ENCODE peak calls at places on chromosomes 3 and 15, in ten cellular contexts. Q is WTC11, Z is H1, F is HepG2, M is endothelial cell of umbilical vein, B is HCT116, I is NB4, W is SK-N-SH, K is GM12878, E is K562. U is an unnamed sample.

GRCh38 chr15:29890761-29891457 is 68.6 kb upstream of the TJP1 start:
- DNase-seq in Q (no peak), Z (no peak), F (no peak), M (no peak), B (no peak), I (no peak), W (no peak), K (peak; percentile 2), E (no peak), U (no peak)

GRCh38 chr3:40780341-40780800 is 255.6 kb downstream of the ZNF621 start:
- DNase-seq in Q (no peak), Z (no peak), F (peak; percentile 46), M (peak; percentile 8), B (no peak), I (no peak), W (no peak), K (no peak), E (no peak), U (no peak)

GRCh38 chr15:51724199-51724598 is 13.3 kb downstream of the LYSMD2 start:
- DNase-seq in Q (no peak), Z (no peak), F (no peak), M (no peak), B (no peak), I (no peak), W (no peak), K (no peak), E (no peak), U (no peak)

GRCh38 chr15:51227967-51228783 is 110.2 kb downstream of the CYP19A1 start:
- DNase-seq in Q (no peak), Z (no peak), F (peak; percentile 24), M (peak; percentile 60), B (peak; percentile 54), I (peak; percentile 91), W (no peak), K (peak; percentile 76), E (peak; percentile 86), U (peak; percentile 72)

GRCh38 chr15:35698978-35699377 is 153.0 kb upstream of the DPH6 start:
- DNase-seq in Q (no peak), Z (no peak), F (no peak), M (no peak), B (no peak), I (no peak), W (no peak), K (no peak), E (no peak), U (no peak)

GRCh38 chr3:124878561-124879394 is 8.4 kb downstream of the ITGB5 start:
- DNase-seq in Q (no peak), Z (no peak), F (peak; percentile 93), M (peak; percentile 94), B (peak; percentile 89), I (no peak), W (no peak), K (no peak), E (peak; percentile 77), U (peak; percentile 98)

GRCh38 chr3:147937891-147938290 is 528.7 kb downstream of the ZIC1 start:
- DNase-seq in Q (no peak), Z (no peak), F (no peak), M (no peak), B (no peak), I (no peak), W (no peak), K (no peak), E (no peak), U (no peak)

GRCh38 chr3:78647735-78648134 is 1120.1 kb downstream of the ROBO1 start:
- DNase-seq in Q (no peak), Z (no peak), F (no peak), M (no peak), B (no peak), I (no peak), W (no peak), K (no peak), E (no peak), U (no peak)

DNA sequence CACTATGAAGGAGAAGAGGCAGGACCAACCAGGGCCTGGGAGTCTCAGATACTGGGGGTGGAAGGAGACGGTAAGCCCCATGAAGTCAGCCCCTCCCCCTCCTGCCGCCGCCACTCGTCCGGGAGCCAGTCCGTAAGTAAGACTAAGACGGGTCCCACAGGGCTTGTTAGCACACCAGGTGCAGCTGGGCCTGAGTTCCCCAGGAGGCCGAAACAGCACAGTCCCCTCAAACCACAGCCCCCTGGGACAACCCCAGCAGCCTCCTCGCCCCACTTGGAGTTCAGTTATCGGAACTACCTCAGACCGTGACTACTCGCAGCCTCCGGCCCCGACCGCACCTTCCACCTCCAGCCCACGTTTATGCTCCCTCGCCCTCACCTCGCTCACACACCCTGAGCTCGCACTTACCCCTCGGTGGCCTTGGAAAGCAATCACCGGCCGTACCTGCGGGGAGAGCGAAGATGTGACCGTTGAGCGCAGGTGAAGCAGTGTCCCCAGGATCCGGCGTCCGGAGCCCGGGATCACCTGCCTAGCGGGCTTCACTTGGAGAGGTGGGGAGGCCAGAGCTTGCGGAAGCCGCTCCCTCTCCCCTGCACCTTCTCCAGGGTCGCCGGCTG is 557 bp downstream of the ELL3 start:
- DNase-seq in Q (peak; percentile 58), Z (peak; percentile 84), F (no peak), M (no peak), B (no peak), I (peak; percentile 87), W (no peak), K (peak; percentile 66), E (no peak), U (no peak)
- TF ChIP-seq MAX in Q (peak; percentile 15), Z (no peak), F (no peak), M (no peak), B (no peak), I (peak; percentile 40), W (no peak), K (no peak), E (no peak), U (no peak)

GRCh38 chr15:93986400-93986984 is 244.9 kb upstream of the MCTP2 start:
- DNase-seq in Q (no peak), Z (no peak), F (no peak), M (no peak), B (no peak), I (no peak), W (no peak), K (no peak), E (no peak), U (no peak)

GRCh38 chr15:93985173-93985572 is 246.2 kb upstream of the MCTP2 start:
- DNase-seq in Q (no peak), Z (no peak), F (no peak), M (no peak), B (no peak), I (no peak), W (no peak), K (no peak), E (no peak), U (no peak)

GRCh38 chr15:93983501-93983900 is 247.9 kb upstream of the MCTP2 start:
- DNase-seq in Q (no peak), Z (no peak), F (no peak), M (no peak), B (no peak), I (no peak), W (no peak), K (no peak), E (no peak), U (no peak)

GRCh38 chr15:93987068-93987467 is 244.3 kb upstream of the MCTP2 start:
- DNase-seq in Q (no peak), Z (no peak), F (no peak), M (no peak), B (no peak), I (no peak), W (no peak), K (no peak), E (no peak), U (no peak)

DNA sequence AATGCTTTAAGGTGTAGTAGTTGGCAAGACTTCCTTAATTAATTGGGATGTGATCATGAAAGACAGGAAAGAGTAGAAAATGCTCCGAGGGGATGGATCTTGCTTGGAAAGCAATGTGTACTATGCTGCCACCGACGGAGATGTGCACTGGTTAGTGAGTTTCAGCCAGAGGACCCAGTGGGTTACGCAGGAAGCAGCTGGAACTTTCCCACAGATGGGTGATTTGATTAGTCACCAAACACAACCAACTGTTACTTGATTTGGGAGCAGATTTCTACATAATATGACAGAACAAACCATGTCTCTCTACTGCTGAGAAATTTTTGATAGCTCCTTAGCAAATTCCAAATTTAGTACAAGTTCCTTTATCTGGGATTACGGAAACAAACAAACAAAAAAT is 245.4 kb upstream of the MCTP2 start:
- DNase-seq in Q (no peak), Z (no peak), F (no peak), M (no peak), B (no peak), I (peak; percentile 18), W (no peak), K (no peak), E (no peak), U (no peak)
- TF ChIP-seq MAX in Q (no peak), Z (no peak), F (no peak), M (no peak), B (no peak), I (no peak), W (no peak), K (no peak), E (no peak), U (no peak)

GRCh38 chr3:145854486-145854885 is 306.5 kb downstream of the PLOD2 start:
- DNase-seq in Q (no peak), Z (no peak), F (no peak), M (no peak), B (no peak), I (no peak), W (no peak), K (no peak), E (no peak), U (no peak)

GRCh38 chr3:145843561-145843960 is 317.4 kb downstream of the PLOD2 start:
- DNase-seq in Q (no peak), Z (no peak), F (no peak), M (no peak), B (no peak), I (no peak), W (no peak), K (no peak), E (no peak), U (no peak)

DNA sequence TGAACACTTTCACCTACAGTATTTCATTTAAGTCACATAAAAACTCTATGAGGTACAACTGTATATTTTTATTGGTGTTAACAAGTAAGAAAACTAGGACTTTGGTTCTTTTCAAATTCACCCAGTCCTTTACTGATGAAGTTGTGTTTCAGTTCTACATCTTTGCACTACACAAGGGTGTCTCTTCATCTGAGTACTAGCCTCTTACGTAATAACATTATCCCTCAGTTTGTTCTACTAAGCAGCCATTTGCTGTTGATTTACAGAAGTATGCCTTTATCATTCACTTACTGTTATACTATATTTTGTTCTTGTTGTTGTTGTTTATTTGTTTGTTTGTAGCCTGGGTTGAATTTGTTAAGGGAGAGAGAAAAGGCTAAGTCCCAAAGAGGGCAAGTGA is 311.9 kb downstream of the PLOD2 start:
- DNase-seq in Q (no peak), Z (no peak), F (no peak), M (no peak), B (no peak), I (no peak), W (no peak), K (no peak), E (no peak), U (no peak)
- TF ChIP-seq MAX in Q (no peak), Z (no peak), F (no peak), M (no peak), B (no peak), I (no peak), W (no peak), K (no peak), E (no peak), U (no peak)

GRCh38 chr3:30456263-30456662 is 150.1 kb upstream of the TGFBR2 start:
- DNase-seq in Q (no peak), Z (no peak), F (no peak), M (no peak), B (no peak), I (no peak), W (no peak), K (no peak), E (no peak), U (no peak)

GRCh38 chr3:30455840-30456239 is 150.6 kb upstream of the TGFBR2 start:
- DNase-seq in Q (no peak), Z (no peak), F (no peak), M (no peak), B (no peak), I (no peak), W (no peak), K (no peak), E (no peak), U (no peak)

GRCh38 chr3:30454636-30455035 is 151.8 kb upstream of the TGFBR2 start:
- DNase-seq in Q (no peak), Z (no peak), F (no peak), M (no peak), B (no peak), I (no peak), W (no peak), K (no peak), E (no peak), U (no peak)

GRCh38 chr3:30452446-30452845 is 154.0 kb upstream of the TGFBR2 start:
- DNase-seq in Q (no peak), Z (no peak), F (no peak), M (no peak), B (no peak), I (no peak), W (no peak), K (no peak), E (no peak), U (no peak)

DNA sequence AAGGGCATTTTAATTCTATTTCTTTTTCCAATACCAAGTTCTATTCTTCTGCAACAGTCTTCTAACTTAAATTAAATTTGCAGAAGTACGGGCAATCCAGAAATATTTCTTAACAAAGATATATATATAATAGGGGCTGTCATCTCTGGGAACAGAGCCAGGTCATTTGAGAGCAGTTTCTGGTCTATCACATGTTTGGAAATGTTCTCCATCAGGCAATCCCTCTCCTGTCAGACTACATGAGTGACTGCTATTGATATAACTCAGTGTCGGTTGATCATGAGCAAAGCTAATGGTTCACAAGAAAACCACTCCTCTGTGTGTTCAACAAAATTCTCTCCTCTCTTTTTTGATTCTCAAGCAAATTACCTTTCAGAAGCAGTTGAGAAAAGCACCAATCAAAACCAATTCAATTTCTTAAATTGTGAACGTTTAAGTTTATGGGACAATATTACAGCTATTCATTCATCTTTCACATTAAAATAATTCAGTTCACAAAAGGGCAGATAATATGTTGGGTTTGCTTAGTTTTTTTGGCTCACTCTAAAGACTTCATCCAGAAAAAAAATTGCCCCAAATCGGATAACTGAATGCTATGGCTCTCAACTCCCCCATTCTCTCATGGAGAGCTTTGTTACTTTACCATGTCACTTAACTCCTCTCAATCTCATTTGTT is 152.9 kb upstream of the TGFBR2 start:
- DNase-seq in Q (no peak), Z (no peak), F (no peak), M (no peak), B (no peak), I (no peak), W (no peak), K (no peak), E (no peak), U (no peak)
- TF ChIP-seq MAX in Q (no peak), Z (no peak), F (no peak), M (no peak), B (no peak), I (no peak), W (no peak), K (no peak), E (no peak), U (no peak)